ENCODE peak calls at places on chromosomes 12 and 14, in eight cellular contexts. X is activated CD4-positive, alpha-beta T cell treated with anti-CD3 and anti-CD28 coated beads, Interleukin-2, amount 50 U/mL, for 24 hours; E is right lobe of liver; W is kidney tubule cell; H is A549; S is NB4; F is T-cell; D is tibial artery. Q is an unnamed sample.

GRCh38 chr14:104256025-104256424 is 117.6 kb downstream of the KIF26A start:
- DNase-seq in X (no peak), E (no peak), W (no peak), H (no peak), S (no peak), F (no peak), D (no peak), Q (no peak)

GRCh38 chr14:21768116-21768874 is 94.7 kb upstream of the OR4E1 start:
- DNase-seq in X (no peak), E (no peak), W (peak), H (peak), S (peak), F (no peak), D (no peak), Q (no peak)

GRCh38 chr12:49925433-49926194 is 21.9 kb upstream of the FAIM2 start:
- DNase-seq in X (no peak), E (no peak), W (no peak), H (no peak), S (peak), F (no peak), D (no peak), Q (no peak)

GRCh38 chr14:65069874-65070709 is 32.2 kb downstream of the MAX start:
- DNase-seq in X (no peak), E (no peak), W (no peak), H (no peak), S (no peak), F (no peak), D (no peak), Q (peak)

GRCh38 chr14:98926151-98926550 is 345.8 kb downstream of the BCL11B start:
- DNase-seq in X (no peak), E (no peak), W (no peak), H (no peak), S (no peak), F (peak), D (no peak), Q (no peak)

GRCh38 chr14:61188936-61189808 is 92.0 kb downstream of the TMEM30B start:
- DNase-seq in X (no peak), E (peak), W (peak), H (peak), S (peak), F (no peak), D (peak), Q (no peak)

GRCh38 chr12:97595423-97595822 is 132.8 kb downstream of the RMST start:
- DNase-seq in X (no peak), E (no peak), W (peak), H (no peak), S (no peak), F (no peak), D (no peak), Q (peak)

GRCh38 chr12:49031573-49032161 is 13.1 kb upstream of the PRKAG1 start:
- DNase-seq in X (no peak), E (no peak), W (no peak), H (no peak), S (no peak), F (no peak), D (peak), Q (no peak)

GRCh38 chr14:24403294-24404013 is 4.7 kb downstream of the NYNRIN start:
- DNase-seq in X (no peak), E (no peak), W (peak), H (no peak), S (no peak), F (no peak), D (no peak), Q (no peak)

GRCh38 chr14:35438910-35439713 is 34.6 kb upstream of the NFKBIA start:
- DNase-seq in X (no peak), E (no peak), W (peak), H (no peak), S (peak), F (no peak), D (no peak), Q (no peak)

GRCh38 chr12:80100566-80100965 is 1.2 kb downstream of the OTOGL start:
- DNase-seq in X (no peak), E (no peak), W (no peak), H (no peak), S (no peak), F (no peak), D (no peak), Q (no peak)

GRCh38 chr12:108635201-108635996 is 1.7 kb upstream of the SELPLG start:
- DNase-seq in X (no peak), E (no peak), W (no peak), H (no peak), S (peak), F (peak), D (peak), Q (no peak)

Q was measured in NCI-H2081.